ENCODE peak calls at places on chromosomes 4 and X, in nine cellular contexts. X is upper lobe of right lung, N is astrocyte, F is SK-N-SH, E is brain microvascular endothelial cell, I is astrocyte of the spinal cord, D is left ventricle myocardium inferior, H is fibroblast of mammary gland, A is GM12865. R is an unnamed sample.

GRCh38 chr4:107888237-107888636 is 43.1 kb upstream of the CYP2U1 start:
- DNase-seq in X (no peak), N (no peak), F (no peak), E (no peak), I (no peak), D (no peak), H (peak; percentile 25), A (no peak), R (no peak)

GRCh38 chr4:70746179-70746839 is 24.5 kb downstream of the RUFY3 start:
- DNase-seq in X (peak; percentile 77), N (peak; percentile 54), F (no peak), E (peak; percentile 85), I (no peak), D (no peak), H (peak; percentile 77), A (no peak), R (peak; percentile 59)

GRCh38 chr4:52100062-52100461 is 49.0 kb downstream of the SPATA18 start:
- DNase-seq in X (no peak), N (peak; percentile 86), F (no peak), E (no peak), I (peak; percentile 65), D (no peak), H (peak; percentile 40), A (no peak), R (peak; percentile 84)

GRCh38 chrX:115940888-115941332 is 229.6 kb upstream of the AGTR2 start:
- DNase-seq in X (no peak), N (no peak), F (peak; percentile 78), E (peak; percentile 52), I (peak; percentile 45), D (no peak), H (peak; percentile 43), A (peak; percentile 56), R (peak; percentile 77)

GRCh38 chr4:8394806-8395205 is 45.7 kb downstream of the ACOX3 start:
- DNase-seq in X (no peak), N (no peak), F (no peak), E (no peak), I (no peak), D (no peak), H (no peak), A (no peak), R (no peak)

GRCh38 chr4:122540827-122541226 is 80.0 kb downstream of the IL21 start:
- DNase-seq in X (no peak), N (no peak), F (no peak), E (no peak), I (no peak), D (no peak), H (no peak), A (no peak), R (no peak)

GRCh38 chrX:123797543-123798447 is 62.1 kb upstream of the XIAP start:
- DNase-seq in X (no peak), N (peak; percentile 20), F (no peak), E (no peak), I (no peak), D (no peak), H (no peak), A (no peak), R (no peak)

GRCh38 chrX:119887721-119888425 is 7.8 kb upstream of the AKAP14 start:
- DNase-seq in X (peak; percentile 84), N (peak; percentile 30), F (peak; percentile 86), E (peak; percentile 29), I (peak; percentile 46), D (peak; percentile 62), H (peak; percentile 52), A (peak; percentile 70), R (no peak)

GRCh38 chrX:79364306-79364705 is 2.8 kb downstream of the ITM2A start:
- DNase-seq in X (no peak), N (no peak), F (no peak), E (no peak), I (no peak), D (no peak), H (no peak), A (no peak), R (no peak)

GRCh38 chrX:79367907-79368306 is 773 bp upstream of the ITM2A start:
- DNase-seq in X (no peak), N (no peak), F (no peak), E (no peak), I (no peak), D (no peak), H (no peak), A (peak; percentile 14), R (no peak)

GRCh38 chrX:79366556-79366887 is 612 bp downstream of the ITM2A start:
- DNase-seq in X (no peak), N (no peak), F (peak; percentile 7), E (no peak), I (no peak), D (no peak), H (no peak), A (peak; percentile 10), R (no peak)

GRCh38 chrX:79366888-79367749 is at the start of gene ITM2A:
- DNase-seq in X (peak; percentile 55), N (no peak), F (peak; percentile 3), E (no peak), I (no peak), D (peak; percentile 32), H (peak; percentile 5), A (peak; percentile 63), R (no peak)

DNA sequence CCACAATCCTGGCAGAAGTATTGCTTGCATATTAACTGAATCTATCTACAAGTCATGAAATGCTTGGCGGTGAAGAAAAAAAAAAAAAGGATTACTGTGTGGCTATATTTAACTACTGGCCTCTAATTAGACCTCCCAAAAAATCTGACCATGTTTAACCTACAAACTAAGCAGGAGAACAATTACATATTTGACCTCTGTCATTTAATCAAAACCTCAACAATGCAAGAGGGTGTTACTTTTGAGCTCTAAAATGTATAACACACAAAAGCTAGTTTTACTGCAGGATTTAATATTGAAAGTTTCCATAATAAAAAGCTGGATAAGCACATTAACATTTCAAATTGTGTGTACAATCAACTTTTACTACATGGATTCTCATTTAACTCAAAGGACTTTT is 1.5 kb downstream of the ITM2A start:
- DNase-seq in X (no peak), N (no peak), F (no peak), E (no peak), I (no peak), D (no peak), H (no peak), A (no peak), R (no peak)
- H3K4me3 ChIP-seq in X (peak overlapping the region; percentile 44), N (no peak overlapping the region), F (no peak overlapping the region), E (no peak overlapping the region), I (no peak overlapping the region), D (peak overlapping the region; percentile 67), H (no peak overlapping the region), A (peak overlapping the region; percentile 65), R (no peak overlapping the region)

GRCh38 chrX:48802089-48802812 is 384 bp downstream of the HDAC6 start:
- DNase-seq in X (peak; percentile 90), N (peak; percentile 67), F (peak; percentile 72), E (peak; percentile 74), I (peak; percentile 86), D (peak; percentile 80), H (peak; percentile 75), A (peak; percentile 86), R (peak; percentile 68)

GRCh38 chrX:48802813-48803261 is 970 bp downstream of the HDAC6 start:
- DNase-seq in X (no peak), N (no peak), F (no peak), E (no peak), I (no peak), D (no peak), H (peak; percentile 3), A (no peak), R (no peak)

GRCh38 chrX:48801281-48802088 is at the start of gene HDAC6:
- DNase-seq in X (peak; percentile 98), N (peak; percentile 95), F (peak; percentile 89), E (peak; percentile 96), I (peak; percentile 99), D (peak; percentile 96), H (peak; percentile 97), A (peak; percentile 99), R (peak; percentile 98)

GRCh38 chrX:48800574-48801280 is 1.1 kb upstream of the HDAC6 start:
- DNase-seq in X (no peak), N (no peak), F (no peak), E (no peak), I (no peak), D (no peak), H (no peak), A (peak; percentile 3), R (no peak)

GRCh38 chrX:48806088-48806487 is 4.2 kb downstream of the HDAC6 start:
- DNase-seq in X (no peak), N (no peak), F (no peak), E (no peak), I (no peak), D (no peak), H (no peak), A (peak; percentile 7), R (no peak)
- TF ChIP-seq CTCF in X (no peak), N (no peak), F (no peak), E (no peak), I (no peak), D (no peak), H (no peak), A (no peak), R (no peak)

GRCh38 chrX:108537005-108537404 is 97.4 kb downstream of the COL4A5 start:
- DNase-seq in X (no peak), N (peak; percentile 11), F (peak; percentile 21), E (peak; percentile 64), I (peak; percentile 45), D (no peak), H (peak; percentile 52), A (peak; percentile 27), R (peak; percentile 61)

DNA sequence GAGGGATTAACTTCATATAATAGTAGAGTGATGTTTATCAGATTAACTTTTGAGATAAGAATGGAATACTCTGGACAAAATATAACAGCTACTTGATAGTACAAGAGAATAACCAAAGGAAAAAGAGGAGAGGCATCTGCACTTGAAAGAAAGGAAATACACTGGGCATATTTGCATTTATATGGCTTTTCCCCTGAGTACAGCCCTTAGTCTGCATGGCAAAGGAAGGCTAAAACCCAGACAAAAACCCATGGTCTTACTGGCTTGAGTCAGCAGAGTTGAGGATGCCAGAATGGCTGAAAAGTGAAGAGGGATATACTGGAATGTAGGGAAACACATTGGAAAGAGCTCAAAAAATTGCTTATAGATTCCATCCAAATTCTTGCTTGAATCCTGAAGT is 101.6 kb downstream of the COL4A5 start:
- DNase-seq in X (no peak), N (no peak), F (no peak), E (no peak), I (no peak), D (no peak), H (no peak), A (no peak), R (no peak)
- H3K4me3 ChIP-seq in X (no peak overlapping the region), N (no peak overlapping the region), F (no peak overlapping the region), E (no peak overlapping the region), I (no peak overlapping the region), D (no peak overlapping the region), H (no peak overlapping the region), A (no peak overlapping the region), R (no peak overlapping the region)

GRCh38 chr4:146511381-146511780 is 10.4 kb downstream of the SLC10A7 start:
- DNase-seq in X (no peak), N (no peak), F (no peak), E (no peak), I (no peak), D (no peak), H (no peak), A (no peak), R (no peak)

GRCh38 chr4:146508229-146508939 is 13.4 kb downstream of the SLC10A7 start:
- DNase-seq in X (no peak), N (no peak), F (no peak), E (peak; percentile 49), I (no peak), D (no peak), H (no peak), A (no peak), R (no peak)

GRCh38 chr4:146510942-146511341 is 10.8 kb downstream of the SLC10A7 start:
- DNase-seq in X (no peak), N (no peak), F (no peak), E (no peak), I (no peak), D (no peak), H (no peak), A (no peak), R (no peak)

GRCh38 chr4:146514651-146515379 is 6.9 kb downstream of the SLC10A7 start:
- DNase-seq in X (no peak), N (no peak), F (no peak), E (no peak), I (no peak), D (no peak), H (no peak), A (no peak), R (no peak)

DNA sequence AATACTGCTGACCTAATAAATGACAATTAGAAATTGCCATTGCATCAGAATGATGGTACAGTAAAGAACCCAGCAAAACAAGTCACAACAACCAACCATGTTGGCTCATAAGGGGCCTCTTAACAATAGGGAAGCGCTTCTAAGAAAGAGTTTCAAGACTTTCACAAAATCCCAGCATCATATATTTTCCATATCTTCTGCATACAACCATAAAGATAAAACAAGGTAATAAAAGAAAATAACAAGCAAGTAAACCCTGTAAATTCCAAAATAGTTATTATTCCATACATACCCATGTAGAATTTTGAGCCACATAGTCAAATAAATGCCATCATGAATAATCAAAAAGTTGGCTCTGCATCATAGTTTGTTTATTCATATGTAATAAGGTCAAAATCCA is 8.2 kb downstream of the SLC10A7 start:
- DNase-seq in X (no peak), N (no peak), F (no peak), E (no peak), I (no peak), D (no peak), H (no peak), A (no peak), R (no peak)
- TF ChIP-seq CTCF in X (no peak), N (no peak), F (no peak), E (no peak), I (no peak), D (no peak), H (no peak), A (no peak), R (no peak)

R was measured in fibroblast of the aortic adventitia.